ENCODE peak calls at places on chromosomes 1 and 21, in seven cellular contexts. Z, Q, X, F, H, R and V are unnamed samples.

GRCh38 chr1:164740021-164740526 is 181.1 kb downstream of the PBX1 start:
- DNase-seq in Z (no peak), H (no peak), R (no peak), F (no peak), X (no peak), Q (no peak), V (no peak)

GRCh38 chr1:43614211-43614610 is 35.7 kb upstream of the KDM4A start:
- DNase-seq in X (no peak), R (no peak), H (no peak), Q (no peak), F (no peak), Z (no peak), V (no peak)

GRCh38 chr1:203470240-203470639 is 5.4 kb upstream of the PRELP start:
- DNase-seq in X (no peak), F (no peak), H (no peak), Q (no peak), Z (no peak), R (no peak), V (no peak)

GRCh38 chr21:43793243-43793642 is 3.9 kb downstream of the RRP1 start:
- DNase-seq in F (no peak), X (no peak), R (no peak), Z (no peak), Q (no peak), H (no peak), V (no peak)

GRCh38 chr1:228736844-228737415 is 1.7 kb downstream of the RHOU start:
- DNase-seq in Q (no peak), F (peak; percentile 54), R (no peak), Z (no peak), X (no peak), H (no peak), V (peak; percentile 17)

GRCh38 chr1:234295039-234295438 is 78.2 kb upstream of the COA6 start:
- DNase-seq in Q (no peak), X (no peak), H (no peak), F (no peak), Z (no peak), R (no peak), V (no peak)

GRCh38 chr1:117143856-117144255 is 22.3 kb upstream of the TRIM45 start:
- DNase-seq in F (no peak), Q (no peak), R (no peak), X (no peak), Z (no peak), H (no peak), V (no peak)

GRCh38 chr1:87224209-87224608 is 104.5 kb upstream of the LMO4 start:
- DNase-seq in F (peak; percentile 81), Z (no peak), R (no peak), H (no peak), Q (peak; percentile 100), X (no peak), V (peak; percentile 85)

GRCh38 chr1:32122141-32122540 is 14.3 kb downstream of the KPNA6 start:
- DNase-seq in R (no peak), H (no peak), X (no peak), Q (no peak), F (no peak), Z (no peak), V (no peak)

GRCh38 chr21:19853061-19853460 is 1145.1 kb upstream of the NCAM2 start:
- DNase-seq in Z (no peak), H (no peak), X (no peak), Q (no peak), R (no peak), F (no peak), V (no peak)

GRCh38 chr21:29114765-29115164 is 15.7 kb upstream of the MAP3K7CL start:
- DNase-seq in R (no peak), X (peak; percentile 75), F (peak; percentile 72), H (no peak), Q (peak; percentile 92), Z (no peak), V (peak; percentile 87)

GRCh38 chr1:241356519-241357365 is at the start of gene RGS7:
- DNase-seq in H (peak; percentile 82), F (peak; percentile 43), Z (peak; percentile 63), Q (peak; percentile 41), R (peak; percentile 70), X (peak; percentile 73), V (peak; percentile 48)

GRCh38 chr1:66521736-66522365 is 12.1 kb upstream of the SGIP1 start:
- DNase-seq in R (no peak), F (peak; percentile 61), H (no peak), Z (no peak), X (no peak), Q (peak; percentile 95), V (peak; percentile 90)

GRCh38 chr1:102978874-102979273 is 129.4 kb downstream of the COL11A1 start:
- DNase-seq in F (no peak), X (no peak), H (no peak), R (no peak), Q (no peak), Z (no peak), V (no peak)

GRCh38 chr1:232456720-232457119 is 173.2 kb downstream of the SIPA1L2 start:
- DNase-seq in X (no peak), Z (no peak), R (no peak), Q (no peak), H (no peak), F (no peak), V (no peak)

GRCh38 chr1:234969630-234970370 is 158.8 kb downstream of the TOMM20 start:
- DNase-seq in H (peak; percentile 82), F (peak; percentile 73), Z (no peak), Q (peak; percentile 92), X (peak; percentile 68), R (peak; percentile 80), V (peak; percentile 94)

GRCh38 chr1:200625381-200625824 is 4.9 kb upstream of the KIF14 start:
- DNase-seq in Q (peak; percentile 56), H (no peak), R (no peak), X (peak; percentile 22), F (no peak), Z (no peak), V (peak; percentile 46)

GRCh38 chr1:204093421-204093717 is 20.5 kb downstream of the SOX13 start:
- DNase-seq in H (no peak), Z (no peak), X (no peak), R (no peak), F (no peak), Q (no peak), V (no peak)

GRCh38 chr1:158117854-158118691 is 62.6 kb upstream of the CD1D start:
- DNase-seq in Z (no peak), X (peak; percentile 92), H (peak; percentile 87), F (peak; percentile 20), R (peak; percentile 92), Q (peak; percentile 34), V (peak; percentile 60)

GRCh38 chr1:209899948-209900347 is 38.1 kb upstream of the SYT14 start:
- DNase-seq in X (peak; percentile 80), Z (no peak), F (no peak), H (peak; percentile 81), Q (no peak), R (peak; percentile 73), V (no peak)

GRCh38 chr1:230898144-230898543 is 29.8 kb upstream of the C1orf198 start:
- DNase-seq in F (no peak), Z (no peak), R (no peak), X (no peak), Q (no peak), H (no peak), V (no peak)

GRCh38 chr1:90726716-90727480 is 9.8 kb upstream of the BARHL2 start:
- DNase-seq in Z (no peak), Q (no peak), F (no peak), H (peak; percentile 70), X (peak; percentile 48), R (peak; percentile 36), V (no peak)

GRCh38 chr21:26374817-26375216 is 198.3 kb downstream of the CYYR1 start:
- DNase-seq in F (no peak), Z (no peak), X (no peak), R (no peak), H (no peak), Q (no peak), V (peak; percentile 7)

GRCh38 chr1:41670558-41670957 is 186.1 kb upstream of the EDN2 start:
- DNase-seq in Q (peak; percentile 87), Z (no peak), X (peak; percentile 26), R (no peak), H (no peak), F (peak; percentile 15), V (peak; percentile 64)

GRCh38 chr21:13937236-13937635 is 273.5 kb downstream of the LIPI start:
- DNase-seq in R (no peak), H (no peak), F (no peak), Q (no peak), Z (no peak), X (no peak), V (no peak)

DNA sequence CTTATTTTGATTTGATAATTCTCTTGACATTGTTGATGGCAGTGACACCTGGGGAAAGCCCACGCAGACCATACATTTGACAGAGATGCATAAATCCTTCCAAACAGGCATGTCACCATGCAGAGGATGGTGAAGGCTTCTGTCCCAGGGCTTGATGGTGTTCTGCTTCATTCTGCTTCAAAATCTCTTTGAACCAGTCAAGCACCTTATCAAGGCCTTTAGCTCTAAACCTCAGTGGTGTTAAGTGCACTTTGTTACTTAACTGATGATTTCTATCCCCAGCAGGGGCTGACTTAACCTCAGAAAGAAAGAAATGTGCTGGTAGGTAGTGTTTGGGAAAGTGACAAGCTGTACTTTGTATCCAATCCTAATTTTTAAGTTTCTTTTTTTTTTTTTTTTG is 81.1 kb downstream of the RRAGC start:
- DNase-seq in Q (no peak), F (no peak), H (no peak), Z (no peak), X (no peak), R (no peak), V (no peak)
- H2BK120ac ChIP-seq in Q (no peak overlapping the region), F (no peak overlapping the region), H (no peak overlapping the region), Z (no peak overlapping the region), X (no peak overlapping the region), R (no peak overlapping the region), V (no peak overlapping the region)

GRCh38 chr1:185650602-185651230 is 83.5 kb upstream of the HMCN1 start:
- DNase-seq in H (no peak), X (no peak), R (no peak), Q (no peak), F (no peak), Z (no peak), V (no peak)

GRCh38 chr1:185654952-185655314 is 79.3 kb upstream of the HMCN1 start:
- DNase-seq in Q (no peak), X (no peak), Z (no peak), R (no peak), F (no peak), H (no peak), V (no peak)

GRCh38 chr1:185654199-185654951 is 79.8 kb upstream of the HMCN1 start:
- DNase-seq in H (no peak), Z (no peak), Q (peak; percentile 73), R (no peak), X (peak; percentile 70), F (peak; percentile 87), V (peak; percentile 49)

GRCh38 chr1:185653615-185654014 is 80.6 kb upstream of the HMCN1 start:
- DNase-seq in H (no peak), F (no peak), X (no peak), Z (no peak), Q (no peak), R (no peak), V (no peak)

GRCh38 chr1:185652348-185652747 is 81.8 kb upstream of the HMCN1 start:
- DNase-seq in X (peak; percentile 65), Q (no peak), R (no peak), H (no peak), Z (no peak), F (no peak), V (no peak)
- H2BK5ac ChIP-seq in X (no peak overlapping the region), Q (no peak overlapping the region), R (no peak overlapping the region), H (no peak overlapping the region), Z (no peak overlapping the region), F (no peak overlapping the region), V (no peak overlapping the region)

GRCh38 chr1:83588140-83588539 is 410.8 kb downstream of the TTLL7 start:
- DNase-seq in Q (no peak), X (no peak), Z (no peak), R (no peak), H (no peak), F (no peak), V (no peak)
- H3K4me1 ChIP-seq in Q (no peaks in the 10 kb centered on the region), X (no peaks in the 10 kb centered on the region), Z (no peaks in the 10 kb centered on the region), R (no peaks in the 10 kb centered on the region), H (no peaks in the 10 kb centered on the region), F (no peaks in the 10 kb centered on the region), V (no peaks in the 10 kb centered on the region)

GRCh38 chr1:109454497-109455133 is 11.7 kb upstream of the SYPL2 start:
- DNase-seq in R (no peak), Z (no peak), X (peak; percentile 28), F (peak; percentile 7), H (no peak), Q (no peak), V (no peak)
- H2BK120ac ChIP-seq in R (no peak overlapping the region), Z (no peak overlapping the region), X (no peak overlapping the region), F (no peak overlapping the region), H (no peak overlapping the region), Q (no peak overlapping the region), V (no peak overlapping the region)